ENCODE peak calls at places on chromosome 10, in eight cellular contexts. M, A, I, J, P, Y, B and R are unnamed samples.
A peak's percentile ranks its signal among the peaks of the same experiment; 100 is the strongest.

GRCh38 chr10:95242581-95243317 is 48.1 kb downstream of the PDLIM1 start:
- DNase-seq in M (peak; percentile 72), A (peak; percentile 76), I (peak; percentile 67), J (peak; percentile 38), P (peak; percentile 65), Y (no peak), B (no peak), R (peak; percentile 60)

GRCh38 chr10:76917071-76917470 is 720.5 kb downstream of the KCNMA1 start:
- DNase-seq in M (no peak), A (no peak), I (no peak), J (no peak), P (no peak), Y (no peak), B (no peak), R (no peak)

GRCh38 chr10:79063661-79064490 is 4.9 kb upstream of the ZMIZ1 start:
- DNase-seq in M (no peak), A (no peak), I (no peak), J (no peak), P (no peak), Y (peak; percentile 23), B (no peak), R (no peak)

GRCh38 chr10:1529806-1530413 is 207.4 kb downstream of the ADARB2 start:
- DNase-seq in M (no peak), A (no peak), I (no peak), J (no peak), P (no peak), Y (peak; percentile 32), B (no peak), R (no peak)

GRCh38 chr10:34187201-34187600 is 627.9 kb downstream of the PARD3 start:
- DNase-seq in M (no peak), A (peak; percentile 26), I (peak; percentile 52), J (no peak), P (no peak), Y (no peak), B (no peak), R (no peak)

GRCh38 chr10:30176182-30176581 is 116.8 kb upstream of the JCAD start:
- DNase-seq in M (no peak), A (peak; percentile 25), I (peak; percentile 64), J (no peak), P (no peak), Y (no peak), B (no peak), R (no peak)

GRCh38 chr10:95792211-95792780 is 36.3 kb downstream of the ENTPD1 start:
- DNase-seq in M (no peak), A (no peak), I (no peak), J (no peak), P (no peak), Y (no peak), B (no peak), R (no peak)

GRCh38 chr10:32237644-32238345 is 109.2 kb downstream of the EPC1 start:
- DNase-seq in M (no peak), A (peak; percentile 45), I (peak; percentile 54), J (no peak), P (no peak), Y (no peak), B (no peak), R (no peak)

GRCh38 chr10:62305813-62306212 is 37.2 kb upstream of the RTKN2 start:
- DNase-seq in M (no peak), A (no peak), I (peak; percentile 7), J (no peak), P (no peak), Y (no peak), B (no peak), R (no peak)

GRCh38 chr10:121092341-121093099 is 241.4 kb downstream of the WDR11 start:
- DNase-seq in M (no peak), A (no peak), I (peak; percentile 69), J (no peak), P (no peak), Y (no peak), B (no peak), R (peak; percentile 81)

GRCh38 chr10:133353202-133353959 is 4.4 kb downstream of the FUOM start:
- DNase-seq in M (no peak), A (no peak), I (no peak), J (no peak), P (no peak), Y (peak; percentile 32), B (no peak), R (no peak)

GRCh38 chr10:61939575-61940301 is 38.2 kb downstream of the ARID5B start:
- DNase-seq in M (no peak), A (peak; percentile 80), I (peak; percentile 80), J (no peak), P (no peak), Y (no peak), B (no peak), R (peak; percentile 52)

GRCh38 chr10:21527634-21528451 is 2.4 kb upstream of the SKIDA1 start:
- DNase-seq in M (no peak), A (peak; percentile 49), I (peak; percentile 84), J (peak; percentile 34), P (no peak), Y (no peak), B (no peak), R (no peak)

GRCh38 chr10:94343159-94343558 is 19.6 kb downstream of the NOC3L start:
- DNase-seq in M (no peak), A (no peak), I (no peak), J (no peak), P (no peak), Y (no peak), B (no peak), R (no peak)

GRCh38 chr10:34547695-34548094 is 267.4 kb downstream of the PARD3 start:
- DNase-seq in M (no peak), A (no peak), I (no peak), J (no peak), P (no peak), Y (no peak), B (no peak), R (no peak)

GRCh38 chr10:112949128-112949823 is 771 bp upstream of the TCF7L2 start:
- DNase-seq in M (no peak), A (peak; percentile 47), I (peak; percentile 46), J (no peak), P (peak; percentile 61), Y (no peak), B (no peak), R (no peak)

GRCh38 chr10:43136995-43137700 is 1.1 kb upstream of the CSGALNACT2 start:
- DNase-seq in M (no peak), A (peak; percentile 32), I (peak; percentile 10), J (no peak), P (no peak), Y (no peak), B (no peak), R (no peak)

GRCh38 chr10:116849271-116850057 is at the start of gene ENO4:
- DNase-seq in M (peak; percentile 89), A (peak; percentile 72), I (peak; percentile 85), J (peak; percentile 91), P (peak; percentile 92), Y (peak; percentile 64), B (peak; percentile 55), R (peak; percentile 76)

GRCh38 chr10:26612151-26612915 is 85.2 kb upstream of the PDSS1 start:
- DNase-seq in M (no peak), A (no peak), I (no peak), J (no peak), P (no peak), Y (no peak), B (no peak), R (no peak)

GRCh38 chr10:26903818-26904217 is 43.1 kb upstream of the ABI1 start:
- DNase-seq in M (no peak), A (no peak), I (no peak), J (no peak), P (no peak), Y (no peak), B (no peak), R (no peak)

GRCh38 chr10:73043766-73044377 is 52.8 kb downstream of the P4HA1 start:
- DNase-seq in M (no peak), A (peak; percentile 5), I (no peak), J (no peak), P (no peak), Y (no peak), B (no peak), R (no peak)

GRCh38 chr10:80498833-80499671 is 38.6 kb upstream of the SH2D4B start:
- DNase-seq in M (peak; percentile 91), A (peak; percentile 94), I (peak; percentile 96), J (no peak), P (peak; percentile 94), Y (peak; percentile 96), B (peak; percentile 84), R (peak; percentile 94)

GRCh38 chr10:103231047-103231551 is 14.6 kb upstream of the RPEL1 start:
- DNase-seq in M (peak; percentile 57), A (peak; percentile 97), I (peak; percentile 94), J (no peak), P (peak; percentile 57), Y (no peak), B (no peak), R (peak; percentile 95)

GRCh38 chr10:102208311-102209035 is 17.6 kb upstream of the ELOVL3 start:
- DNase-seq in M (no peak), A (peak; percentile 60), I (no peak), J (no peak), P (no peak), Y (no peak), B (no peak), R (no peak)

GRCh38 chr10:110456046-110456445 is 41.7 kb upstream of the DUSP5 start:
- DNase-seq in M (no peak), A (no peak), I (no peak), J (no peak), P (no peak), Y (no peak), B (peak; percentile 45), R (peak; percentile 16)

GRCh38 chr10:88921194-88921593 is 31.4 kb downstream of the ACTA2 start:
- DNase-seq in M (no peak), A (no peak), I (no peak), J (peak; percentile 31), P (no peak), Y (no peak), B (no peak), R (no peak)

GRCh38 chr10:6052247-6053221 is 9.6 kb downstream of the IL2RA start:
- DNase-seq in M (no peak), A (no peak), I (no peak), J (no peak), P (no peak), Y (no peak), B (peak; percentile 88), R (no peak)

GRCh38 chr10:28480566-28480965 is 52.4 kb upstream of the WAC start:
- DNase-seq in M (no peak), A (no peak), I (no peak), J (no peak), P (no peak), Y (no peak), B (no peak), R (peak; percentile 1)